ENCODE peak calls at places on chromosomes 11 and 22, in six cellular contexts. G, X, C, N, D and R are unnamed samples. For H3K36me3, the result is how much of the 10 kb centered on the place peaks cover.

GRCh38 chr11:34002420-34002819 is 49.1 kb upstream of the CAPRIN1 start:
- DNase-seq in C (no peak), G (no peak), D (no peak), N (no peak), X (no peak), R (no peak)

GRCh38 chr22:45627489-45628233 is 44.0 kb upstream of the ATXN10 start:
- DNase-seq in G (no peak), N (no peak), D (peak), X (no peak), C (no peak), R (peak)

GRCh38 chr11:94305146-94305545 is 766 bp downstream of the IZUMO1R start:
- DNase-seq in D (no peak), G (no peak), X (no peak), N (no peak), C (peak), R (no peak)

GRCh38 chr11:105867742-105868141 is 154.3 kb downstream of the MSANTD4 start:
- DNase-seq in G (no peak), N (no peak), X (no peak), D (no peak), C (peak), R (no peak)

GRCh38 chr22:48489551-48490512 is 1337.8 kb downstream of the BRD1 start:
- DNase-seq in X (no peak), D (no peak), G (no peak), N (no peak), C (peak), R (no peak)

GRCh38 chr11:116736763-116737162 is 36.0 kb downstream of the BUD13 start:
- DNase-seq in C (no peak), D (no peak), N (no peak), X (no peak), G (peak), R (no peak)

GRCh38 chr22:24400726-24401596 is 26.4 kb upstream of the ADORA2A start:
- DNase-seq in N (peak), X (no peak), G (no peak), C (peak), D (no peak), R (no peak)

GRCh38 chr11:128022007-128022368 is 565.4 kb downstream of the ETS1 start:
- DNase-seq in G (no peak), X (no peak), N (no peak), D (no peak), C (peak), R (no peak)

GRCh38 chr11:8055111-8055835 is 25.7 kb upstream of the TUB start:
- DNase-seq in G (peak), C (no peak), N (no peak), X (no peak), D (no peak), R (no peak)

GRCh38 chr11:72673943-72674828 is at the start of gene PDE2A:
- DNase-seq in D (no peak), C (no peak), N (no peak), X (no peak), G (peak), R (no peak)

GRCh38 chr22:37675930-37676571 is 615 bp downstream of the LGALS1 start:
- DNase-seq in N (no peak), D (peak), G (peak), X (peak), C (peak), R (peak)

GRCh38 chr11:76048763-76049162 is 157.5 kb downstream of the WNT11 start:
- DNase-seq in C (no peak), G (peak), D (no peak), N (no peak), X (no peak), R (peak)

GRCh38 chr11:78050964-78051831 is 12.5 kb upstream of the THRSP start:
- DNase-seq in X (no peak), G (peak), N (no peak), D (no peak), C (peak), R (no peak)

GRCh38 chr11:67057410-67057757 is 737 bp downstream of the RHOD start:
- DNase-seq in D (no peak), C (peak), G (no peak), X (peak), N (no peak), R (peak)

GRCh38 chr11:2990617-2991476 is 1.3 kb downstream of the NAP1L4 start:
- DNase-seq in G (peak), D (no peak), X (no peak), N (no peak), C (peak), R (no peak)

GRCh38 chr22:21450320-21450831 is 16.8 kb upstream of the TMEM191C start:
- DNase-seq in X (peak), D (peak), G (peak), N (no peak), C (no peak), R (no peak)

GRCh38 chr22:37223965-37224551 is 11.8 kb upstream of the SSTR3 start:
- DNase-seq in X (no peak), G (no peak), N (no peak), D (no peak), C (no peak), R (no peak)

GRCh38 chr22:27554106-27554814 is 247.3 kb downstream of the MN1 start:
- DNase-seq in X (no peak), N (no peak), C (peak), D (no peak), G (no peak), R (no peak)

GRCh38 chr22:48061726-48062125 is 1299.3 kb downstream of the TBC1D22A start:
- DNase-seq in N (no peak), D (no peak), C (no peak), G (no peak), X (no peak), R (no peak)

GRCh38 chr11:11977206-11977938 is 31.1 kb downstream of the DKK3 start:
- DNase-seq in X (peak), D (no peak), G (peak), C (peak), N (no peak), R (peak)
- H3K36me3 ChIP-seq in X (under half), D (under half), G (under half), C (under half), N (under half), R (under half)

DNA sequence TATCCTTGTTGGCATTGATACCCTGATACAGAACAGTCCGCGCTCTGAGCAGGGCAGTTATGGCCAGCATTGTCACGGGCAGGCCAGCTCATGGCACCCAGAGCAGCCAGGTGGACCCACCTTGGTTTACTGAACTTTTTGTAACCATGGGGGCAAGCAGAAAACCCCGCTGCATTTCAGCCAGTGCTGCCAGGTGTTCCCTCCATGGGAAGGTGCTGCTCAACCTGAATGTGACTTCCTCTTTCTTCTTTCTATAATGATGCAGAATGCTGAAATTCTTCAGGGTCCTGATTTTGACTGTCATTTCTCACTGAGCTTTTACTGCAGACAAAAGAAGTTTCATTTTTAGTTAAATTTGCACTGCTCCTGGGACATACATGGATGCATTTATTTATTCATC is 35.6 kb upstream of the CABP7 start:
- DNase-seq in D (no peak), C (no peak), N (no peak), X (no peak), G (no peak), R (no peak)
- H3K36me3 ChIP-seq in D (half or more), C (under half), N (under half), X (under half), G (under half), R (under half)

DNA sequence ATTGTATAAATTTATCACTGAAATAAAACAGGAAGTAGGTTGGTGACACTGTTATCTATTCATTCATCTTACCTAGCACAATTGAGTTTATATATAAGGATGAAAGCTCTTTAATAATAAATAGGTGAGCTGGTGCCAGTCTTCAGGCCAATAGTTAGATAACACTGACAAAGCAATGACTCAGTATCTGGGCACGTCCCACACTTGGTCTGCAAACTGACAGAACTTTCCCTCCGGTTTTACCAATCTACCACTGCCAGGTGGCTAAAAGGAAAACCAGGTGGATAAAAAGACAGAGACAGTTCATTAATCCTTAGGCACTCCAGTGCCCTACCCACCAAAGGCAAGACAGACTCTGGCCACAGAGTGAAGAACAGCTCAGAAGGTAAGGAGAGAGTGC is 17.6 kb downstream of the DDB1 start:
- DNase-seq in D (no peak), X (no peak), N (no peak), G (no peak), C (no peak), R (no peak)
- H3K36me3 ChIP-seq in D (half or more), X (under half), N (under half), G (half or more), C (under half), R (half or more)

DNA sequence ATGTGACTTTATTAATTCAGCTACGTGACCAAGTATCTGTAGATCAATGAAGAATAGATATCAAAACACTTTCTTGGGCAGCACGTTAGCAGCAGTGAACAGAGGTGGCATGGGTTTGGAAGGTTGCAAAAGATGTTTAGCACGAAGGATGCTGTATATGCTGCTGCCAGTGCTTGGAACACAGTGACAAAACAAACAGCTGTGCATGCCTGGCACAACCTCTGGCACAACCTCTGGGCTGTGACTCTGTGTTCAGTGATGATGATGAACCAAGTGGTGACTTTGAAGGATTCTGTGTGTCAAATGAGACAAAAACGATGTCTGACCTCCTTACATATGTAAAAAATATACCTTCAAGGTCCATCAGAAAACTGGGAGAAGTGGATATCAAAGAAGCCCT is 104.7 kb downstream of the TBC1D22A start:
- DNase-seq in G (no peak), X (no peak), C (no peak), D (no peak), N (no peak), R (no peak)
- H3K36me3 ChIP-seq in G (under half), X (under half), C (under half), D (under half), N (under half), R (under half)

DNA sequence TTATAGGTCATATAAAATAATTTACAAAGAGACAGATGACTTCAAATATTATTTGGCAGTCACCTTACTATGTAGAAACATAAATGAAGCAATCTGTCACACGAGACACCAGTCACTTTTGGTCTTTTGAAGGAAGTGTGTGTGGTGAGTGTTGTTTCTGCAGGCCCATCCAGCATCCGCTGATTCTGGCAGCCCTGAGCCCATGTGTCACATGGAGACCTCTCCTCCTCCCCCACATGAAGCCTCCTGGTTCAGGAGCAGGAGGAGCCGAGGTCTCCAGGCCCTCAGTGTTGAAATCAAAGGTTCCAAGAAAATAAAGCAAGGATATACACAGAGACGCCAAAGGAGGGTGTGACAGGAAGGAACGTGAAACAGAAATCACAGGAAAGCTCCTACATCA is 60.1 kb downstream of the ARFGAP3 start:
- DNase-seq in G (no peak), D (no peak), X (no peak), C (no peak), N (no peak), R (no peak)
- H3K36me3 ChIP-seq in G (under half), D (half or more), X (under half), C (under half), N (under half), R (under half)

GRCh38 chr11:125603207-125603606 is 10.6 kb downstream of the STT3A start:
- DNase-seq in X (no peak), G (no peak), N (no peak), D (no peak), C (peak), R (no peak)
- H3K36me3 ChIP-seq in X (under half), G (half or more), N (half or more), D (half or more), C (under half), R (half or more)

DNA sequence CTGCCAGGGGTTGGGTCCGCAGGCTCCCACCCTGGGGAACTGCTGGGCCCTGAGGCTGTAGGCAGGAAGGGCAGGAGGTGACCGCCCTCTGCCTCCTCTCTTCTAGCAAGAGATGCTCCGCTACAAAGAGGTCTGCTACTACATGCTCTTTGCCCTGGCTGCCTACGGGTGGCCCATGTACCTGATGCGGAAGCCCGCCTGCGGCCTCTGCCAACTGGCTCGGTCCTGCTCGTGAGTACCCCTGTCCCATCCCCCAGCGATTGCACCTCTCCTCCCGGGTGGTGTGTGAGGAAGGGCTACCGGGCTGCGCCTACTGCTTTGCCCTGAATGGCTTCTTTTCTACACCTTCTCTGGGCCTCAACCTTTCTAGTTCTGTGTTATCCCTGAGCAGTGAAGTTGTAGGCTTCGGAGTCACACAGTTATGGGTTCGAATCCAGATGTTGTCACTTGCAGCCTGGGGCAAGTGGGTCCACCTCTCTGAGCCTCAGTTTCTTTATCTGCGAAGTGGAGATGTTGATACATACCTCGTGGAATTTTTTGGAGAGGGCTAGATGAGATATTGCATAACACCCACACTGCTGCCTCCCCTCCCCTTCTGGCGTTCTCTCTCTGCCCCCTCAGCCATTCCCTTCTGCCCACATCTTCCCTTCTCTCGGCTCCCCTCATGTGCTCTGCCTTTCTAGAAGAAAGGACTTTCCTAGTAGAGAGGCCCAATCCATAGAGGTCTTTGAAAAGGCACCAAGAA is 21.1 kb upstream of the MYRF start:
- DNase-seq in N (no peak), G (no peak), D (no peak), X (no peak), C (no peak), R (no peak)
- H3K36me3 ChIP-seq in N (under half), G (under half), D (under half), X (under half), C (under half), R (under half)

GRCh38 chr11:102383839-102384238 is 36.8 kb downstream of the BIRC2 start:
- DNase-seq in C (no peak), X (no peak), D (no peak), G (no peak), N (no peak), R (no peak)

GRCh38 chr11:102385053-102385976 is 38.3 kb downstream of the BIRC2 start:
- DNase-seq in N (no peak), C (no peak), G (no peak), D (no peak), X (no peak), R (no peak)

GRCh38 chr11:102387056-102387781 is 40.2 kb downstream of the BIRC2 start:
- DNase-seq in D (no peak), X (no peak), N (no peak), C (no peak), G (no peak), R (no peak)

GRCh38 chr11:102384419-102385052 is 37.5 kb downstream of the BIRC2 start:
- DNase-seq in D (no peak), N (no peak), C (no peak), G (no peak), X (no peak), R (no peak)

GRCh38 chr11:102386376-102386775 is 39.4 kb downstream of the BIRC2 start:
- DNase-seq in G (no peak), N (no peak), X (no peak), D (no peak), C (no peak), R (no peak)
- H3K36me3 ChIP-seq in G (under half), N (under half), X (under half), D (half or more), C (under half), R (under half)

DNA sequence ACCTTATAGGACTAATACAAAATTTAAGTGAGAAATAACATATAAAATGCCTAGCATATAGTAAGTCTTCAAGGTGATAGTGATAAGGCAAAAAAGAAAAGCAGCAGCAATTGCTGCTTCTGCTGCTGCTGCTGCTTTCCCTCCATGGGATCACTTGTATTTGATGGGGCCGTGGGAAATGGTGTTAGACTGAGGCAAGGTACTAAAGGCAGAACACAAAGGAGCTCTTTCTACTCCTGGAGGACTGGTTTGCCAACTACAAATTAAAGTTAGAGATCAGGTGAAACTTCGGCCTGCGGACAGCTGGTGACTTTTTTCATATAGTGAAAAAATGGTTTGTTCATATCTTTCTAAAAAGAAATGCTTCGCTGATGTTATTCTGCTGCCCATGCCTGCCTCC is 46.3 kb downstream of the SWAP70 start:
- DNase-seq in C (no peak), D (no peak), G (peak), X (no peak), N (no peak), R (no peak)
- H3K36me3 ChIP-seq in C (under half), D (under half), G (under half), X (under half), N (under half), R (under half)

GRCh38 chr22:34975721-34976120 is 90.2 kb upstream of the ISX start:
- DNase-seq in X (no peak), D (no peak), C (no peak), G (peak), N (no peak), R (no peak)
- H3K36me3 ChIP-seq in X (under half), D (under half), C (under half), G (under half), N (under half), R (under half)